ENCODE peak calls at places on chromosomes 6 and 20, in eight cellular contexts. D is cardiac septum, Q is NCI-H748 treated with DMSO at 0.1 percent for 48 hours, Z is Caki2, G is left lung, K is endothelial cell, V is non-pigmented ciliary epithelial cell, Y is NCI-H1417 treated with DMSO at 0.1 percent for 48 hours. A is an unnamed sample.

GRCh38 chr6:43292341-43292740 is 5.7 kb upstream of the SLC22A7 start:
- DNase-seq in D (no peak), Q (no peak), Z (no peak), G (no peak), K (no peak), V (no peak), Y (no peak), A (no peak)

GRCh38 chr20:56685879-56686278 is 56.8 kb downstream of the TFAP2C start:
- DNase-seq in D (no peak), Q (no peak), Z (no peak), G (no peak), K (no peak), V (no peak), Y (no peak), A (no peak)

GRCh38 chr6:42222450-42222849 is 4.8 kb upstream of the MRPS10 start:
- DNase-seq in D (no peak), Q (no peak), Z (peak), G (no peak), K (no peak), V (no peak), Y (no peak), A (no peak)

GRCh38 chr6:94645191-94645590 is 932.1 kb upstream of the MANEA start:
- DNase-seq in D (no peak), Q (no peak), Z (no peak), G (no peak), K (no peak), V (no peak), Y (no peak), A (no peak)

GRCh38 chr6:117495873-117496272 is 13.4 kb downstream of the DCBLD1 start:
- DNase-seq in D (no peak), Q (no peak), Z (no peak), G (no peak), K (no peak), V (no peak), Y (no peak), A (no peak)

GRCh38 chr6:27128796-27129094 is 118.8 kb upstream of the PRSS16 start:
- DNase-seq in D (no peak), Q (no peak), Z (no peak), G (no peak), K (no peak), V (no peak), Y (no peak), A (no peak)

GRCh38 chr20:42697962-42698361 is 491.7 kb downstream of the PTPRT start:
- DNase-seq in D (no peak), Q (no peak), Z (no peak), G (no peak), K (no peak), V (no peak), Y (no peak), A (no peak)

GRCh38 chr6:155130161-155130853 is 133.5 kb upstream of the CLDN20 start:
- DNase-seq in D (no peak), Q (no peak), Z (no peak), G (no peak), K (no peak), V (no peak), Y (no peak), A (no peak)

GRCh38 chr6:74872754-74873446 is 333.0 kb downstream of the COL12A1 start:
- DNase-seq in D (no peak), Q (no peak), Z (no peak), G (no peak), K (no peak), V (no peak), Y (no peak), A (no peak)

GRCh38 chr20:20946122-20946759 is 159.9 kb downstream of the LINC00237 start:
- DNase-seq in D (no peak), Q (no peak), Z (no peak), G (no peak), K (no peak), V (no peak), Y (no peak), A (peak)

GRCh38 chr6:12371641-12372146 is 81.5 kb downstream of the EDN1 start:
- DNase-seq in D (no peak), Q (no peak), Z (peak), G (no peak), K (no peak), V (no peak), Y (no peak), A (no peak)

GRCh38 chr20:7410150-7410549 is 530.1 kb downstream of the HAO1 start:
- DNase-seq in D (no peak), Q (no peak), Z (no peak), G (no peak), K (no peak), V (no peak), Y (no peak), A (no peak)

GRCh38 chr6:169253341-169253740 is 305 bp downstream of the THBS2 start:
- DNase-seq in D (no peak), Q (no peak), Z (no peak), G (peak), K (no peak), V (no peak), Y (no peak), A (no peak)

A was measured in SJCRH30.